ENCODE peak calls at places on chromosome 15, in nine cellular contexts. I is stimulated activated naive B cell treated with anti-CD40 and anti-IgM and Interleukin-4, amounts not matched to agents 10 μg/mL and 1 μg/mL and 100 μg/mL, for 72 hours; R is endothelial cell; N is T-helper 1 cell; L is head of caudate nucleus; J is testis; Y is HTR-8/SVneo; Z is ecto neural progenitor cell; W is fibroblast of lung. D is an unnamed sample.

GRCh38 chr15:67396109-67396508 is 124.8 kb upstream of the C15orf61 start:
- DNase-seq in W (no peak), L (no peak), I (no peak), Z (no peak), N (no peak), R (no peak), Y (no peak), J (no peak), D (no peak)

GRCh38 chr15:101255066-101255415 is 3.2 kb upstream of the CHSY1 start:
- DNase-seq in R (no peak), W (no peak), Z (no peak), L (no peak), I (no peak), J (no peak), Y (no peak), N (peak), D (no peak)

GRCh38 chr15:96337354-96337990 is 7.0 kb downstream of the NR2F2 start:
- DNase-seq in R (no peak), W (no peak), L (no peak), N (no peak), Y (no peak), Z (peak), J (no peak), I (no peak), D (no peak)

GRCh38 chr15:33310481-33311311 is at the start of gene RYR3:
- DNase-seq in J (peak), Y (no peak), I (no peak), L (peak), R (peak), N (no peak), W (peak), Z (peak), D (peak)

GRCh38 chr15:61034793-61035710 is 194.1 kb downstream of the RORA start:
- DNase-seq in J (no peak), I (no peak), Y (no peak), R (no peak), W (peak), N (no peak), Z (no peak), L (no peak), D (no peak)

GRCh38 chr15:96693515-96693914 is 363.0 kb downstream of the NR2F2 start:
- DNase-seq in Z (no peak), N (no peak), J (no peak), Y (no peak), W (no peak), R (no peak), I (no peak), L (no peak), D (no peak)

GRCh38 chr15:64894395-64895056 is 17.2 kb upstream of the ANKDD1A start:
- DNase-seq in R (peak), W (no peak), N (peak), Y (no peak), L (peak), I (peak), Z (no peak), J (no peak), D (peak)

GRCh38 chr15:87608238-87609028 is 648.1 kb downstream of the NTRK3 start:
- DNase-seq in W (no peak), Y (no peak), Z (no peak), L (no peak), I (no peak), N (no peak), J (no peak), R (no peak), D (no peak)

GRCh38 chr15:38809621-38810020 is 245.0 kb upstream of the RASGRP1 start:
- DNase-seq in W (no peak), J (no peak), Y (no peak), Z (no peak), L (no peak), I (no peak), N (no peak), R (no peak), D (no peak)

GRCh38 chr15:78147566-78147965 is 1.6 kb upstream of the IDH3A start:
- DNase-seq in R (no peak), N (no peak), Z (no peak), I (no peak), J (no peak), L (no peak), W (no peak), Y (no peak), D (no peak)

GRCh38 chr15:47924381-47924780 is 196.4 kb upstream of the SLC24A5 start:
- DNase-seq in L (no peak), Y (no peak), W (no peak), I (no peak), J (no peak), N (no peak), Z (no peak), R (no peak), D (no peak)

D was measured in H9.